ENCODE peak calls at places on chromosome 15, in four cellular contexts. R is K562, M is GM12878, I is HepG2. G is an unnamed sample.

GRCh38 chr15:43412096-43412495 is 41.2 kb downstream of the TUBGCP4 start:
- DNase-seq in R (no peak), I (no peak), M (no peak), G (no peak)

GRCh38 chr15:60840306-60840702 is 361.4 kb upstream of the ICE2 start:
- DNase-seq in M (no peak), I (no peak), R (no peak), G (no peak)

GRCh38 chr15:40872791-40873526 is 1.1 kb downstream of the RHOV start:
- DNase-seq in R (no peak), I (no peak), M (no peak), G (no peak)

GRCh38 chr15:101242160-101242998 is 9.5 kb downstream of the CHSY1 start:
- DNase-seq in M (peak; percentile 74), I (no peak), R (no peak), G (no peak)

GRCh38 chr15:92780816-92781215 is 119.3 kb upstream of the CHD2 start:
- DNase-seq in M (no peak), R (no peak), I (no peak), G (no peak)

GRCh38 chr15:78101423-78102105 is 9.2 kb downstream of the SH2D7 start:
- DNase-seq in R (no peak), M (no peak), I (no peak), G (no peak)

GRCh38 chr15:41958002-41958420 is 14.3 kb downstream of the EHD4 start:
- DNase-seq in R (no peak), M (no peak), I (no peak), G (no peak)

GRCh38 chr15:101191242-101191641 is 60.6 kb downstream of the CHSY1 start:
- DNase-seq in M (no peak), R (no peak), I (no peak), G (no peak)

GRCh38 chr15:39907216-39907615 is 12.8 kb downstream of the GPR176 start:
- DNase-seq in R (no peak), I (peak; percentile 9), M (no peak), G (no peak)

DNA sequence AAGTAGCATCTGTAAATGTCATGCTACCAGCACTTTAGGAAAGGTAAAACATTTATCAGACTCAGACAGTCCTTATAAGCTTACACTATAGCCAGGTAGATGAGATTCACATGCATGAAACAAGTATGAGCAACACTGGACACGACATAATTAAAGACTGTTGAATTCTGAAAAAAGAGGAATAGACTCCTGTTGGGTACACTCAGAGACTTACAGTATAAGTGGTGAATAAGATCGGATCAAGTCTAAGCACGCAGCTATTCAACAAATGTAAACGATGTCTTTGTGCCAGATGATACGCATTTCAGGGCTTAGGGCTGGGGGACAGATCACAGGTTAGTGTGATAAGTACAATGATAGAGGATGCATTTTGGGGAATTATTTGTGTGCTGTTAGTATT is 43.2 kb upstream of the SPPL2A start:
- DNase-seq in R (no peak), M (no peak), I (no peak), G (no peak)
- TF ChIP-seq TARDBP in R (no peak), M (no peak), I (no peak), G (no peak)

GRCh38 chr15:25792128-25792527 is 71.0 kb downstream of the ATP10A start:
- DNase-seq in R (no peak), M (no peak), I (no peak), G (no peak)
- TF ChIP-seq TARDBP in R (no peak), M (no peak), I (no peak), G (no peak)

GRCh38 chr15:46304320-46304719 is 669.5 kb downstream of the SQOR start:
- DNase-seq in R (peak; percentile 26), I (peak; percentile 4), M (no peak), G (peak; percentile 6)
- TF ChIP-seq TARDBP in R (no peak), I (no peak), M (no peak), G (no peak)

GRCh38 chr15:25241241-25241801 is 197.5 kb downstream of the UBE3A start:
- DNase-seq in R (no peak), I (no peak), M (no peak), G (no peak)

GRCh38 chr15:25238126-25238525 is 200.7 kb downstream of the UBE3A start:
- DNase-seq in R (no peak), I (no peak), M (no peak), G (no peak)

GRCh38 chr15:25240461-25241021 is 198.3 kb downstream of the UBE3A start:
- DNase-seq in I (no peak), M (no peak), R (no peak), G (no peak)

GRCh38 chr15:25238716-25239470 is 199.9 kb downstream of the UBE3A start:
- DNase-seq in M (no peak), I (no peak), R (no peak), G (no peak)

GRCh38 chr15:25239471-25240345 is 199.1 kb downstream of the UBE3A start:
- DNase-seq in R (no peak), I (no peak), M (no peak), G (no peak)
- TF ChIP-seq TARDBP in R (no peak), I (no peak), M (no peak), G (no peak)

DNA sequence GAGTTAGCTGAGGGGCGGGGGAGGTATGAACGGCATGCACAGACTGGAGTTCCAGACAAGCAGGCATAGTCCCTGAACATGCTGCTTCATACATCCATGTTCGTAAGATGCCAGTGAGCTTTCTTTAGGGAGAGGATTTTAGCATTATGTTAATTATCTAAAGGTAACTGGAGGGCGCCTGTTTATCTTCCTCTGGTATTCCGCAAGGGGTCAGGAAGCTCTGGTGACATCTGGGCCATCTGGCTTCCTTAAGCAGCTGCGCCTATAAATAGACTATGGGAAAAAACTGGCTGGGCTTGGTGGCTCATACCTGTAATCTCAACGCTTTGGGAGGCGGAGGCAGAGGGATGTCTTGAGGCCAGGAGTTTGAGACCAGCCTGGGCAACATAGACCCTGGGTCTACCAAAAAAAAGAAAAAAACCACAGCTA is 1.5 kb upstream of the FBXO22 start:
- DNase-seq in I (no peak), R (peak; percentile 86), M (no peak), G (peak; percentile 16)
- TF ChIP-seq TARDBP in I (no peak), R (no peak), M (no peak), G (no peak)

GRCh38 chr15:59289574-59289973 is 82.9 kb downstream of the LDHAL6B start:
- DNase-seq in R (no peak), M (no peak), I (no peak), G (no peak)

GRCh38 chr15:59291214-59291551 is 81.5 kb downstream of the MYO1E start:
- DNase-seq in R (no peak), M (no peak), I (no peak), G (no peak)

GRCh38 chr15:59292393-59292792 is 80.3 kb downstream of the MYO1E start:
- DNase-seq in R (no peak), I (peak; percentile 72), M (no peak), G (no peak)

GRCh38 chr15:59294574-59294960 is 78.1 kb downstream of the MYO1E start:
- DNase-seq in R (no peak), I (no peak), M (no peak), G (no peak)

GRCh38 chr15:59290311-59291213 is 82.1 kb downstream of the MYO1E start:
- DNase-seq in R (no peak), I (no peak), M (no peak), G (no peak)
- TF ChIP-seq TARDBP in R (no peak), I (no peak), M (no peak), G (no peak)

GRCh38 chr15:47717036-47717611 is at the start of gene SEMA6D:
- DNase-seq in R (no peak), M (no peak), I (peak; percentile 4), G (peak; percentile 66)
- TF ChIP-seq TARDBP in R (no peak), M (no peak), I (no peak), G (no peak)

GRCh38 chr15:67935244-67935643 is 95.4 kb upstream of the RNU6-1 start:
- DNase-seq in R (no peak), M (no peak), I (no peak), G (no peak)

GRCh38 chr15:67940324-67940719 is 100.5 kb upstream of the RNU6-1 start:
- DNase-seq in M (no peak), I (no peak), R (no peak), G (no peak)

GRCh38 chr15:67931861-67932260 is 92.0 kb upstream of the RNU6-1 start:
- DNase-seq in I (no peak), R (peak; percentile 40), M (no peak), G (no peak)

GRCh38 chr15:67941643-67942315 is 101.9 kb upstream of the RNU6-1 start:
- DNase-seq in M (no peak), R (no peak), I (peak; percentile 72), G (no peak)

GRCh38 chr15:67937153-67937761 is 97.4 kb upstream of the RNU6-1 start:
- DNase-seq in R (no peak), M (no peak), I (no peak), G (no peak)
- TF ChIP-seq TARDBP in R (no peak), M (no peak), I (no peak), G (no peak)

G was measured in HEK293T.